ENCODE peak calls at places on chromosomes 4 and X, in six cellular contexts. V is fibroblast of pulmonary artery; Z is brain microvascular endothelial cell; K is immature natural killer cell; S is activated T-cell treated with anti-CD3 and anti-CD28 coated beads, Interleukin-2, amount 50 U/mL, for 72 hours; C is dorsolateral prefrontal cortex. P is an unnamed sample.
A peak's percentile ranks its signal among the peaks of the same experiment; 100 is the strongest.

GRCh38 chr4:163681208-163681821 is 186.8 kb downstream of the TMA16 start:
- DNase-seq in V (peak; percentile 24), Z (no peak), K (peak; percentile 23), S (peak; percentile 60), C (no peak), P (no peak)

GRCh38 chrX:147735364-147735763 is 176.4 kb upstream of the FMR1 start:
- DNase-seq in V (no peak), Z (no peak), K (no peak), S (no peak), C (no peak), P (no peak)

GRCh38 chr4:158722291-158722916 is 792 bp downstream of the PPID start:
- DNase-seq in V (peak; percentile 49), Z (peak; percentile 33), K (no peak), S (no peak), C (no peak), P (no peak)

GRCh38 chrX:16892504-16893362 is 22.6 kb upstream of the RBBP7 start:
- DNase-seq in V (peak; percentile 83), Z (peak; percentile 75), K (peak; percentile 63), S (peak; percentile 64), C (peak; percentile 41), P (peak; percentile 20)

GRCh38 chr4:118265312-118266144 is 87.3 kb downstream of the PRSS12 start:
- DNase-seq in V (peak; percentile 10), Z (no peak), K (no peak), S (peak; percentile 37), C (no peak), P (peak; percentile 28)

GRCh38 chrX:20352935-20353336 is 86.2 kb upstream of the RPS6KA3 start:
- DNase-seq in V (no peak), Z (no peak), K (no peak), S (peak; percentile 10), C (no peak), P (peak; percentile 9)

GRCh38 chr4:111556141-111556781 is 589.0 kb upstream of the FAM241A start:
- DNase-seq in V (no peak), Z (no peak), K (no peak), S (no peak), C (no peak), P (no peak)

GRCh38 chr4:53764761-53765490 is 173.6 kb upstream of the LNX1 start:
- DNase-seq in V (no peak), Z (no peak), K (no peak), S (no peak), C (no peak), P (no peak)

GRCh38 chrX:103616676-103617186 is 9.0 kb downstream of the TCEAL3 start:
- DNase-seq in V (no peak), Z (no peak), K (no peak), S (no peak), C (no peak), P (no peak)

GRCh38 chr4:5749568-5749967 is 38.6 kb downstream of the EVC start:
- DNase-seq in V (no peak), Z (no peak), K (no peak), S (no peak), C (no peak), P (no peak)

GRCh38 chr4:101147283-101147682 is 200.0 kb downstream of the PPP3CA start:
- DNase-seq in V (no peak), Z (no peak), K (no peak), S (no peak), C (no peak), P (no peak)

GRCh38 chr4:8267077-8267476 is 2.5 kb upstream of the HTRA3 start:
- DNase-seq in V (peak; percentile 83), Z (no peak), K (no peak), S (peak; percentile 40), C (no peak), P (peak; percentile 28)

GRCh38 chr4:153242848-153243324 is 38.6 kb downstream of the TRIM2 start:
- DNase-seq in V (no peak), Z (no peak), K (no peak), S (no peak), C (no peak), P (no peak)

GRCh38 chrX:24371391-24371972 is 11.0 kb downstream of the SUPT20HL1 start:
- DNase-seq in V (peak; percentile 67), Z (peak; percentile 40), K (peak; percentile 35), S (peak; percentile 62), C (peak; percentile 38), P (peak; percentile 56)

GRCh38 chr4:5036239-5036638 is 15.0 kb upstream of the STK32B start:
- DNase-seq in V (peak; percentile 52), Z (peak; percentile 32), K (no peak), S (no peak), C (no peak), P (no peak)

GRCh38 chr4:142396279-142396678 is 449.8 kb downstream of the INPP4B start:
- DNase-seq in V (peak; percentile 23), Z (no peak), K (no peak), S (no peak), C (no peak), P (no peak)

GRCh38 chrX:22686138-22686541 is 313.6 kb upstream of the DDX53 start:
- DNase-seq in V (peak; percentile 91), Z (peak; percentile 56), K (no peak), S (no peak), C (no peak), P (no peak)

GRCh38 chr4:91258326-91258725 is 1045.4 kb upstream of the GRID2 start:
- DNase-seq in V (no peak), Z (no peak), K (no peak), S (no peak), C (no peak), P (no peak)